ENCODE peak calls at places on chromosomes 6 and 20, in six cellular contexts. G is activated effector memory CD4-positive, alpha-beta T cell treated with Interleukin-2 at 50 U/mL for 16 hours; I is GOT3; H is activated CD4-positive, alpha-beta T cell treated with anti-CD3 and anti-CD28 coated beads, Interleukin-2, amount 10 ng/mL, durations not matched to agents 7 days and 5 days; R is ecto neural progenitor cell; K is DMS153. M is an unnamed sample.

GRCh38 chr6:34592208-34592952 is 36.3 kb upstream of the SPDEF start:
- DNase-seq in G (no peak), I (no peak), H (no peak), R (no peak), K (no peak), M (no peak)

GRCh38 chr20:19735446-19735845 is 22.6 kb upstream of the RIN2 start:
- DNase-seq in G (no peak), I (peak), H (no peak), R (peak), K (peak), M (no peak)

GRCh38 chr20:23995905-23996666 is 7.5 kb upstream of the GGTLC1 start:
- DNase-seq in G (peak), I (no peak), H (peak), R (no peak), K (no peak), M (no peak)

GRCh38 chr20:12276011-12276673 is 358.4 kb downstream of the BTBD3 start:
- DNase-seq in G (no peak), I (no peak), H (no peak), R (no peak), K (no peak), M (no peak)

GRCh38 chr6:83265384-83265783 is 72.2 kb downstream of the RWDD2A start:
- DNase-seq in G (no peak), I (no peak), H (no peak), R (no peak), K (no peak), M (no peak)

GRCh38 chr6:21264288-21264818 is 329.2 kb upstream of the SOX4 start:
- DNase-seq in G (no peak), I (no peak), H (no peak), R (no peak), K (peak), M (no peak)

GRCh38 chr20:39823239-39823638 is 861.1 kb downstream of the DHX35 start:
- DNase-seq in G (no peak), I (peak), H (no peak), R (no peak), K (no peak), M (peak)

GRCh38 chr6:168698923-168699322 is 257.9 kb downstream of the SMOC2 start:
- DNase-seq in G (no peak), I (no peak), H (no peak), R (no peak), K (no peak), M (no peak)

GRCh38 chr6:146785001-146785585 is 186.3 kb downstream of the ADGB start:
- DNase-seq in G (no peak), I (no peak), H (peak), R (no peak), K (peak), M (no peak)

GRCh38 chr20:43459022-43459942 is 1.6 kb downstream of the SRSF6 start:
- DNase-seq in G (no peak), I (no peak), H (peak), R (peak), K (no peak), M (peak)

GRCh38 chr20:19453781-19454310 is 241.4 kb downstream of the SLC24A3 start:
- DNase-seq in G (no peak), I (no peak), H (no peak), R (no peak), K (no peak), M (no peak)

GRCh38 chr6:139753198-139753861 is 378.9 kb upstream of the CITED2 start:
- DNase-seq in G (no peak), I (no peak), H (no peak), R (no peak), K (no peak), M (no peak)

GRCh38 chr6:42227173-42227850 is 9.7 kb upstream of the MRPS10 start:
- DNase-seq in G (no peak), I (no peak), H (no peak), R (no peak), K (no peak), M (no peak)

GRCh38 chr6:52284131-52284459 is 447 bp downstream of the MCM3 start:
- DNase-seq in G (no peak), I (no peak), H (peak), R (peak), K (no peak), M (no peak)

GRCh38 chr6:165447141-165447540 is 137.7 kb upstream of the C6orf118 start:
- DNase-seq in G (no peak), I (no peak), H (no peak), R (no peak), K (no peak), M (no peak)

GRCh38 chr20:5550738-5551529 is 199.3 kb upstream of the SHLD1 start:
- DNase-seq in G (no peak), I (no peak), H (no peak), R (no peak), K (peak), M (no peak)

GRCh38 chr6:166862287-166862977 is 93.9 kb downstream of the RNASET2 start:
- DNase-seq in G (peak), I (no peak), H (peak), R (peak), K (no peak), M (no peak)

GRCh38 chr6:26556263-26557070 is 18.3 kb downstream of the HMGN4 start:
- DNase-seq in G (no peak), I (no peak), H (no peak), R (peak), K (peak), M (no peak)

GRCh38 chr6:104887350-104887749 is 27.6 kb upstream of the HACE1 start:
- DNase-seq in G (no peak), I (no peak), H (peak), R (no peak), K (no peak), M (no peak)

GRCh38 chr6:52543729-52544324 is 33.0 kb downstream of the TRAM2 start:
- DNase-seq in G (no peak), I (no peak), H (no peak), R (no peak), K (no peak), M (no peak)

GRCh38 chr6:40538556-40538955 is 48.6 kb downstream of the LRFN2 start:
- DNase-seq in G (no peak), I (no peak), H (no peak), R (no peak), K (no peak), M (no peak)

GRCh38 chr20:2840967-2841531 is 504 bp downstream of the VPS16 start:
- DNase-seq in G (no peak), I (peak), H (peak), R (peak), K (no peak), M (no peak)

GRCh38 chr6:69276204-69276603 is 520.6 kb downstream of the LMBRD1 start:
- DNase-seq in G (no peak), I (no peak), H (no peak), R (no peak), K (no peak), M (no peak)

GRCh38 chr6:138004423-138005287 is 102.6 kb downstream of the PERP start:
- DNase-seq in G (no peak), I (no peak), H (peak), R (no peak), K (peak), M (no peak)

GRCh38 chr20:6708010-6708409 is 59.5 kb upstream of the BMP2 start:
- DNase-seq in G (no peak), I (no peak), H (no peak), R (peak), K (no peak), M (no peak)

GRCh38 chr6:134722429-134722828 is 227.5 kb downstream of the ALDH8A1 start:
- DNase-seq in G (no peak), I (no peak), H (no peak), R (no peak), K (no peak), M (no peak)

M was measured in brain pericyte.